ENCODE peak calls at places on chromosomes 5 and 9, in nine cellular contexts. One of them, this sample, is unnamed.

GRCh38 chr9:37407468-37407867 is 15.0 kb upstream of the GRHPR start:
- DNase-seq in HT1080: no peak
- DNase-seq in AG04450: no peak
- DNase-seq in NCI-H774: no peak
- DNase-seq in GM12864: no peak
- DNase-seq in PC-9: no peak
- DNase-seq in activated CD4-positive, alpha-beta T cell treated with anti-CD3 and anti-CD28 coated beads, Interleukin-2, amount 10 ng/mL, durations not matched to agents 7 days and 5 days: no peak
- DNase-seq in left lobe of liver: no peak
- DNase-seq in NCI-H446: no peak
- DNase-seq in this sample: no peak

GRCh38 chr5:170783498-170784247 is at the start of gene GABRP:
- DNase-seq in GM12864: no peak
- DNase-seq in AG04450: no peak
- DNase-seq in left lobe of liver: no peak
- DNase-seq in NCI-H774: no peak
- DNase-seq in HT1080: no peak
- DNase-seq in NCI-H446: no peak
- DNase-seq in activated CD4-positive, alpha-beta T cell treated with anti-CD3 and anti-CD28 coated beads, Interleukin-2, amount 10 ng/mL, durations not matched to agents 7 days and 5 days: no peak
- DNase-seq in PC-9: no peak
- DNase-seq in this sample: no peak

GRCh38 chr9:22228542-22228941 is 218.1 kb upstream of the DMRTA1 start:
- DNase-seq in NCI-H446: no peak
- DNase-seq in activated CD4-positive, alpha-beta T cell treated with anti-CD3 and anti-CD28 coated beads, Interleukin-2, amount 10 ng/mL, durations not matched to agents 7 days and 5 days: no peak
- DNase-seq in left lobe of liver: no peak
- DNase-seq in AG04450: no peak
- DNase-seq in PC-9: no peak
- DNase-seq in GM12864: no peak
- DNase-seq in HT1080: no peak
- DNase-seq in NCI-H774: no peak
- DNase-seq in this sample: no peak

GRCh38 chr9:2299843-2300205 is 284.7 kb downstream of the SMARCA2 start:
- DNase-seq in AG04450: no peak
- DNase-seq in activated CD4-positive, alpha-beta T cell treated with anti-CD3 and anti-CD28 coated beads, Interleukin-2, amount 10 ng/mL, durations not matched to agents 7 days and 5 days: no peak
- DNase-seq in NCI-H446: peak; percentile 21
- DNase-seq in NCI-H774: no peak
- DNase-seq in left lobe of liver: no peak
- DNase-seq in GM12864: no peak
- DNase-seq in PC-9: no peak
- DNase-seq in HT1080: no peak
- DNase-seq in this sample: no peak

GRCh38 chr9:6552033-6552737 is 93.3 kb downstream of the GLDC start:
- DNase-seq in PC-9: no peak
- DNase-seq in NCI-H446: peak; percentile 72
- DNase-seq in left lobe of liver: no peak
- DNase-seq in activated CD4-positive, alpha-beta T cell treated with anti-CD3 and anti-CD28 coated beads, Interleukin-2, amount 10 ng/mL, durations not matched to agents 7 days and 5 days: no peak
- DNase-seq in HT1080: peak; percentile 90
- DNase-seq in GM12864: no peak
- DNase-seq in AG04450: peak; percentile 69
- DNase-seq in NCI-H774: no peak
- DNase-seq in this sample: no peak

GRCh38 chr5:147616401-147616800 is 106.5 kb upstream of the DPYSL3 start:
- DNase-seq in HT1080: no peak
- DNase-seq in NCI-H446: no peak
- DNase-seq in activated CD4-positive, alpha-beta T cell treated with anti-CD3 and anti-CD28 coated beads, Interleukin-2, amount 10 ng/mL, durations not matched to agents 7 days and 5 days: no peak
- DNase-seq in PC-9: no peak
- DNase-seq in left lobe of liver: no peak
- DNase-seq in NCI-H774: no peak
- DNase-seq in AG04450: no peak
- DNase-seq in GM12864: no peak
- DNase-seq in this sample: no peak

GRCh38 chr9:108565651-108566378 is 290.0 kb downstream of the ACTL7B start:
- DNase-seq in GM12864: peak; percentile 27
- DNase-seq in NCI-H446: peak; percentile 72
- DNase-seq in NCI-H774: peak; percentile 74
- DNase-seq in PC-9: peak; percentile 77
- DNase-seq in left lobe of liver: no peak
- DNase-seq in activated CD4-positive, alpha-beta T cell treated with anti-CD3 and anti-CD28 coated beads, Interleukin-2, amount 10 ng/mL, durations not matched to agents 7 days and 5 days: peak; percentile 23
- DNase-seq in AG04450: peak; percentile 81
- DNase-seq in HT1080: peak; percentile 73
- DNase-seq in this sample: peak; percentile 52

GRCh38 chr9:135068776-135069415 is 18.6 kb upstream of the OLFM1 start:
- DNase-seq in NCI-H774: no peak
- DNase-seq in HT1080: no peak
- DNase-seq in activated CD4-positive, alpha-beta T cell treated with anti-CD3 and anti-CD28 coated beads, Interleukin-2, amount 10 ng/mL, durations not matched to agents 7 days and 5 days: no peak
- DNase-seq in left lobe of liver: no peak
- DNase-seq in NCI-H446: no peak
- DNase-seq in AG04450: no peak
- DNase-seq in GM12864: no peak
- DNase-seq in PC-9: no peak
- DNase-seq in this sample: no peak

GRCh38 chr9:132451276-132451675 is 41.3 kb downstream of the CFAP77 start:
- DNase-seq in HT1080: no peak
- DNase-seq in left lobe of liver: no peak
- DNase-seq in activated CD4-positive, alpha-beta T cell treated with anti-CD3 and anti-CD28 coated beads, Interleukin-2, amount 10 ng/mL, durations not matched to agents 7 days and 5 days: peak; percentile 14
- DNase-seq in GM12864: no peak
- DNase-seq in NCI-H446: no peak
- DNase-seq in PC-9: no peak
- DNase-seq in AG04450: no peak
- DNase-seq in NCI-H774: no peak
- DNase-seq in this sample: no peak

GRCh38 chr9:121201045-121201737 is 478 bp downstream of the RAB14 start:
- DNase-seq in NCI-H446: no peak
- DNase-seq in PC-9: no peak
- DNase-seq in NCI-H774: no peak
- DNase-seq in left lobe of liver: peak; percentile 63
- DNase-seq in HT1080: no peak
- DNase-seq in GM12864: no peak
- DNase-seq in activated CD4-positive, alpha-beta T cell treated with anti-CD3 and anti-CD28 coated beads, Interleukin-2, amount 10 ng/mL, durations not matched to agents 7 days and 5 days: peak; percentile 48
- DNase-seq in AG04450: no peak
- DNase-seq in this sample: no peak

GRCh38 chr5:16600397-16600796 is 16.4 kb downstream of the RETREG1 start:
- DNase-seq in NCI-H774: no peak
- DNase-seq in left lobe of liver: peak; percentile 52
- DNase-seq in activated CD4-positive, alpha-beta T cell treated with anti-CD3 and anti-CD28 coated beads, Interleukin-2, amount 10 ng/mL, durations not matched to agents 7 days and 5 days: no peak
- DNase-seq in HT1080: peak; percentile 20
- DNase-seq in PC-9: no peak
- DNase-seq in AG04450: no peak
- DNase-seq in NCI-H446: no peak
- DNase-seq in GM12864: no peak
- DNase-seq in this sample: no peak

GRCh38 chr5:83715316-83716060 is 5.2 kb downstream of the HAPLN1 start:
- DNase-seq in NCI-H774: no peak
- DNase-seq in activated CD4-positive, alpha-beta T cell treated with anti-CD3 and anti-CD28 coated beads, Interleukin-2, amount 10 ng/mL, durations not matched to agents 7 days and 5 days: no peak
- DNase-seq in NCI-H446: peak; percentile 87
- DNase-seq in AG04450: no peak
- DNase-seq in PC-9: no peak
- DNase-seq in left lobe of liver: no peak
- DNase-seq in HT1080: no peak
- DNase-seq in GM12864: no peak
- DNase-seq in this sample: peak; percentile 39

GRCh38 chr5:151620463-151620844 is 29.3 kb upstream of the FAT2 start:
- DNase-seq in activated CD4-positive, alpha-beta T cell treated with anti-CD3 and anti-CD28 coated beads, Interleukin-2, amount 10 ng/mL, durations not matched to agents 7 days and 5 days: no peak
- DNase-seq in NCI-H774: no peak
- DNase-seq in AG04450: no peak
- DNase-seq in HT1080: no peak
- DNase-seq in NCI-H446: no peak
- DNase-seq in PC-9: no peak
- DNase-seq in left lobe of liver: no peak
- DNase-seq in GM12864: no peak
- DNase-seq in this sample: no peak

GRCh38 chr9:37921546-37922300 is 17.8 kb upstream of the SLC25A51 start:
- DNase-seq in left lobe of liver: no peak
- DNase-seq in activated CD4-positive, alpha-beta T cell treated with anti-CD3 and anti-CD28 coated beads, Interleukin-2, amount 10 ng/mL, durations not matched to agents 7 days and 5 days: no peak
- DNase-seq in PC-9: no peak
- DNase-seq in HT1080: no peak
- DNase-seq in AG04450: no peak
- DNase-seq in NCI-H774: no peak
- DNase-seq in GM12864: no peak
- DNase-seq in NCI-H446: no peak
- DNase-seq in this sample: no peak

GRCh38 chr5:23419115-23419514 is 88.3 kb upstream of the PRDM9 start:
- DNase-seq in AG04450: no peak
- DNase-seq in NCI-H446: peak; percentile 12
- DNase-seq in HT1080: peak; percentile 43
- DNase-seq in NCI-H774: peak; percentile 89
- DNase-seq in PC-9: peak; percentile 68
- DNase-seq in left lobe of liver: no peak
- DNase-seq in activated CD4-positive, alpha-beta T cell treated with anti-CD3 and anti-CD28 coated beads, Interleukin-2, amount 10 ng/mL, durations not matched to agents 7 days and 5 days: no peak
- DNase-seq in GM12864: no peak
- DNase-seq in this sample: peak; percentile 88

GRCh38 chr9:116576386-116576785 is 110.7 kb upstream of the TRIM32 start:
- DNase-seq in NCI-H446: no peak
- DNase-seq in GM12864: no peak
- DNase-seq in NCI-H774: no peak
- DNase-seq in AG04450: no peak
- DNase-seq in activated CD4-positive, alpha-beta T cell treated with anti-CD3 and anti-CD28 coated beads, Interleukin-2, amount 10 ng/mL, durations not matched to agents 7 days and 5 days: no peak
- DNase-seq in HT1080: no peak
- DNase-seq in left lobe of liver: no peak
- DNase-seq in PC-9: no peak
- DNase-seq in this sample: no peak

GRCh38 chr5:132419517-132420468 is 50.3 kb downstream of the SLC22A5 start:
- DNase-seq in AG04450: peak; percentile 55
- DNase-seq in GM12864: no peak
- DNase-seq in PC-9: peak; percentile 73
- DNase-seq in NCI-H774: peak; percentile 63
- DNase-seq in activated CD4-positive, alpha-beta T cell treated with anti-CD3 and anti-CD28 coated beads, Interleukin-2, amount 10 ng/mL, durations not matched to agents 7 days and 5 days: peak; percentile 60
- DNase-seq in NCI-H446: peak; percentile 81
- DNase-seq in left lobe of liver: peak; percentile 77
- DNase-seq in HT1080: peak; percentile 89
- DNase-seq in this sample: no peak

GRCh38 chr9:114417511-114417910 is 29.7 kb upstream of the AKNA start:
- DNase-seq in PC-9: no peak
- DNase-seq in AG04450: peak; percentile 45
- DNase-seq in NCI-H446: no peak
- DNase-seq in GM12864: no peak
- DNase-seq in NCI-H774: no peak
- DNase-seq in left lobe of liver: no peak
- DNase-seq in activated CD4-positive, alpha-beta T cell treated with anti-CD3 and anti-CD28 coated beads, Interleukin-2, amount 10 ng/mL, durations not matched to agents 7 days and 5 days: no peak
- DNase-seq in HT1080: peak; percentile 51
- DNase-seq in this sample: no peak

GRCh38 chr5:126624534-126624933 is 23.8 kb downstream of the PHAX start:
- DNase-seq in PC-9: peak; percentile 61
- DNase-seq in left lobe of liver: no peak
- DNase-seq in NCI-H774: no peak
- DNase-seq in NCI-H446: no peak
- DNase-seq in AG04450: peak; percentile 49
- DNase-seq in GM12864: no peak
- DNase-seq in HT1080: peak; percentile 76
- DNase-seq in activated CD4-positive, alpha-beta T cell treated with anti-CD3 and anti-CD28 coated beads, Interleukin-2, amount 10 ng/mL, durations not matched to agents 7 days and 5 days: no peak
- DNase-seq in this sample: peak; percentile 86

GRCh38 chr5:1446602-1447343 is 1.5 kb upstream of the SLC6A3 start:
- DNase-seq in HT1080: no peak
- DNase-seq in NCI-H446: no peak
- DNase-seq in activated CD4-positive, alpha-beta T cell treated with anti-CD3 and anti-CD28 coated beads, Interleukin-2, amount 10 ng/mL, durations not matched to agents 7 days and 5 days: no peak
- DNase-seq in PC-9: no peak
- DNase-seq in GM12864: no peak
- DNase-seq in AG04450: no peak
- DNase-seq in NCI-H774: no peak
- DNase-seq in left lobe of liver: peak; percentile 30
- DNase-seq in this sample: no peak

GRCh38 chr5:18394154-18394804 is 760.0 kb downstream of the TAF11L14 start:
- DNase-seq in PC-9: no peak
- DNase-seq in left lobe of liver: peak; percentile 49
- DNase-seq in HT1080: peak; percentile 81
- DNase-seq in NCI-H446: peak; percentile 89
- DNase-seq in AG04450: no peak
- DNase-seq in GM12864: no peak
- DNase-seq in activated CD4-positive, alpha-beta T cell treated with anti-CD3 and anti-CD28 coated beads, Interleukin-2, amount 10 ng/mL, durations not matched to agents 7 days and 5 days: peak; percentile 29
- DNase-seq in NCI-H774: peak; percentile 74
- DNase-seq in this sample: peak; percentile 23

GRCh38 chr5:33736510-33736909 is 155.3 kb downstream of the ADAMTS12 start:
- DNase-seq in left lobe of liver: no peak
- DNase-seq in NCI-H774: no peak
- DNase-seq in PC-9: no peak
- DNase-seq in AG04450: peak; percentile 75
- DNase-seq in GM12864: no peak
- DNase-seq in activated CD4-positive, alpha-beta T cell treated with anti-CD3 and anti-CD28 coated beads, Interleukin-2, amount 10 ng/mL, durations not matched to agents 7 days and 5 days: no peak
- DNase-seq in NCI-H446: no peak
- DNase-seq in HT1080: peak; percentile 79
- DNase-seq in this sample: peak; percentile 83

GRCh38 chr5:17190242-17190778 is 27.1 kb upstream of the BASP1 start:
- DNase-seq in PC-9: peak; percentile 57
- DNase-seq in GM12864: no peak
- DNase-seq in NCI-H774: peak; percentile 31
- DNase-seq in left lobe of liver: no peak
- DNase-seq in HT1080: peak; percentile 76
- DNase-seq in AG04450: peak; percentile 72
- DNase-seq in activated CD4-positive, alpha-beta T cell treated with anti-CD3 and anti-CD28 coated beads, Interleukin-2, amount 10 ng/mL, durations not matched to agents 7 days and 5 days: peak; percentile 32
- DNase-seq in NCI-H446: peak; percentile 84
- DNase-seq in this sample: peak; percentile 45

GRCh38 chr9:95024097-95024671 is 293.3 kb downstream of the FANCC start:
- DNase-seq in HT1080: no peak
- DNase-seq in AG04450: no peak
- DNase-seq in NCI-H774: no peak
- DNase-seq in GM12864: no peak
- DNase-seq in NCI-H446: no peak
- DNase-seq in PC-9: no peak
- DNase-seq in left lobe of liver: peak; percentile 87
- DNase-seq in activated CD4-positive, alpha-beta T cell treated with anti-CD3 and anti-CD28 coated beads, Interleukin-2, amount 10 ng/mL, durations not matched to agents 7 days and 5 days: no peak
- DNase-seq in this sample: no peak

GRCh38 chr9:93670208-93671029 is 94.0 kb downstream of the PHF2 start:
- DNase-seq in PC-9: no peak
- DNase-seq in HT1080: peak; percentile 32
- DNase-seq in AG04450: no peak
- DNase-seq in left lobe of liver: peak; percentile 32
- DNase-seq in activated CD4-positive, alpha-beta T cell treated with anti-CD3 and anti-CD28 coated beads, Interleukin-2, amount 10 ng/mL, durations not matched to agents 7 days and 5 days: no peak
- DNase-seq in GM12864: no peak
- DNase-seq in NCI-H774: no peak
- DNase-seq in NCI-H446: peak; percentile 49
- DNase-seq in this sample: no peak

GRCh38 chr5:149358818-149359217 is 972 bp downstream of the PCYOX1L start:
- DNase-seq in activated CD4-positive, alpha-beta T cell treated with anti-CD3 and anti-CD28 coated beads, Interleukin-2, amount 10 ng/mL, durations not matched to agents 7 days and 5 days: no peak
- DNase-seq in HT1080: no peak
- DNase-seq in AG04450: no peak
- DNase-seq in left lobe of liver: no peak
- DNase-seq in PC-9: no peak
- DNase-seq in GM12864: no peak
- DNase-seq in NCI-H774: no peak
- DNase-seq in NCI-H446: no peak
- DNase-seq in this sample: no peak

GRCh38 chr5:124494540-124495116 is 251.8 kb downstream of the ZNF608 start:
- DNase-seq in NCI-H446: no peak
- DNase-seq in AG04450: no peak
- DNase-seq in activated CD4-positive, alpha-beta T cell treated with anti-CD3 and anti-CD28 coated beads, Interleukin-2, amount 10 ng/mL, durations not matched to agents 7 days and 5 days: no peak
- DNase-seq in left lobe of liver: no peak
- DNase-seq in NCI-H774: no peak
- DNase-seq in PC-9: no peak
- DNase-seq in HT1080: no peak
- DNase-seq in GM12864: no peak
- DNase-seq in this sample: no peak

GRCh38 chr5:11897831-11898230 is 6.4 kb downstream of the CTNND2 start:
- DNase-seq in AG04450: no peak
- DNase-seq in activated CD4-positive, alpha-beta T cell treated with anti-CD3 and anti-CD28 coated beads, Interleukin-2, amount 10 ng/mL, durations not matched to agents 7 days and 5 days: no peak
- DNase-seq in GM12864: no peak
- DNase-seq in left lobe of liver: no peak
- DNase-seq in HT1080: no peak
- DNase-seq in NCI-H446: peak; percentile 98
- DNase-seq in NCI-H774: no peak
- DNase-seq in PC-9: no peak
- DNase-seq in this sample: no peak

GRCh38 chr9:109122726-109123621 is 3.2 kb upstream of the TMEM245 start:
- DNase-seq in PC-9: no peak
- DNase-seq in left lobe of liver: no peak
- DNase-seq in HT1080: no peak
- DNase-seq in GM12864: no peak
- DNase-seq in NCI-H774: no peak
- DNase-seq in activated CD4-positive, alpha-beta T cell treated with anti-CD3 and anti-CD28 coated beads, Interleukin-2, amount 10 ng/mL, durations not matched to agents 7 days and 5 days: no peak
- DNase-seq in AG04450: no peak
- DNase-seq in NCI-H446: no peak
- DNase-seq in this sample: no peak

GRCh38 chr5:82885657-82886389 is 191.4 kb downstream of the TMEM167A start:
- DNase-seq in activated CD4-positive, alpha-beta T cell treated with anti-CD3 and anti-CD28 coated beads, Interleukin-2, amount 10 ng/mL, durations not matched to agents 7 days and 5 days: no peak
- DNase-seq in GM12864: no peak
- DNase-seq in NCI-H774: no peak
- DNase-seq in left lobe of liver: no peak
- DNase-seq in PC-9: no peak
- DNase-seq in NCI-H446: no peak
- DNase-seq in HT1080: peak; percentile 18
- DNase-seq in AG04450: no peak
- DNase-seq in this sample: peak; percentile 74

GRCh38 chr5:98368141-98368540 is 405.3 kb upstream of the RGMB start:
- DNase-seq in HT1080: peak; percentile 19
- DNase-seq in left lobe of liver: no peak
- DNase-seq in GM12864: no peak
- DNase-seq in NCI-H774: no peak
- DNase-seq in NCI-H446: no peak
- DNase-seq in activated CD4-positive, alpha-beta T cell treated with anti-CD3 and anti-CD28 coated beads, Interleukin-2, amount 10 ng/mL, durations not matched to agents 7 days and 5 days: no peak
- DNase-seq in AG04450: no peak
- DNase-seq in PC-9: no peak
- DNase-seq in this sample: no peak